ENCODE peak calls at places on chromosomes 1 and 21, in nine cellular contexts. One of them, this sample, is unnamed.

GRCh38 chr1:59687081-59687480 is 127.7 kb upstream of the HOOK1 start:
- DNase-seq in uterus: no peak
- DNase-seq in ovary: no peak
- DNase-seq in OCI-LY7: no peak
- DNase-seq in tibial nerve: no peak
- DNase-seq in CD8-positive, alpha-beta T cell: no peak
- DNase-seq in colonic mucosa: no peak
- DNase-seq in IMR-90: no peak
- DNase-seq in brain microvascular endothelial cell: no peak
- DNase-seq in this sample: no peak

GRCh38 chr1:10253755-10254154 is 43.4 kb downstream of the KIF1B start:
- DNase-seq in IMR-90: peak
- DNase-seq in colonic mucosa: no peak
- DNase-seq in tibial nerve: peak
- DNase-seq in brain microvascular endothelial cell: peak
- DNase-seq in uterus: peak
- DNase-seq in CD8-positive, alpha-beta T cell: no peak
- DNase-seq in ovary: no peak
- DNase-seq in OCI-LY7: no peak
- DNase-seq in this sample: no peak

GRCh38 chr1:33443067-33443704 is 12.3 kb upstream of the PHC2 start:
- DNase-seq in colonic mucosa: no peak
- DNase-seq in tibial nerve: no peak
- DNase-seq in brain microvascular endothelial cell: no peak
- DNase-seq in ovary: no peak
- DNase-seq in IMR-90: peak
- DNase-seq in uterus: no peak
- DNase-seq in OCI-LY7: no peak
- DNase-seq in CD8-positive, alpha-beta T cell: no peak
- DNase-seq in this sample: no peak

GRCh38 chr1:167438171-167439138 is 79.9 kb downstream of the CD247 start:
- DNase-seq in tibial nerve: no peak
- DNase-seq in ovary: no peak
- DNase-seq in uterus: no peak
- DNase-seq in brain microvascular endothelial cell: no peak
- DNase-seq in colonic mucosa: peak
- DNase-seq in OCI-LY7: no peak
- DNase-seq in CD8-positive, alpha-beta T cell: no peak
- DNase-seq in IMR-90: no peak
- DNase-seq in this sample: no peak

GRCh38 chr1:191674780-191675179 is 483.5 kb upstream of the RGS18 start:
- DNase-seq in CD8-positive, alpha-beta T cell: no peak
- DNase-seq in colonic mucosa: no peak
- DNase-seq in IMR-90: no peak
- DNase-seq in uterus: no peak
- DNase-seq in OCI-LY7: no peak
- DNase-seq in ovary: no peak
- DNase-seq in brain microvascular endothelial cell: no peak
- DNase-seq in tibial nerve: no peak
- DNase-seq in this sample: no peak

GRCh38 chr1:240342251-240342625 is 250.6 kb downstream of the FMN2 start:
- DNase-seq in IMR-90: peak
- DNase-seq in CD8-positive, alpha-beta T cell: no peak
- DNase-seq in colonic mucosa: no peak
- DNase-seq in tibial nerve: no peak
- DNase-seq in brain microvascular endothelial cell: no peak
- DNase-seq in ovary: no peak
- DNase-seq in uterus: no peak
- DNase-seq in OCI-LY7: no peak
- DNase-seq in this sample: no peak

GRCh38 chr1:91402023-91402422 is 2.6 kb downstream of the HFM1 start:
- DNase-seq in CD8-positive, alpha-beta T cell: no peak
- DNase-seq in ovary: no peak
- DNase-seq in tibial nerve: no peak
- DNase-seq in OCI-LY7: peak
- DNase-seq in IMR-90: peak
- DNase-seq in brain microvascular endothelial cell: no peak
- DNase-seq in colonic mucosa: no peak
- DNase-seq in uterus: no peak
- DNase-seq in this sample: no peak

GRCh38 chr1:92577251-92577895 is 90.6 kb upstream of the GFI1 start:
- DNase-seq in uterus: no peak
- DNase-seq in OCI-LY7: no peak
- DNase-seq in CD8-positive, alpha-beta T cell: no peak
- DNase-seq in ovary: no peak
- DNase-seq in brain microvascular endothelial cell: no peak
- DNase-seq in IMR-90: peak
- DNase-seq in colonic mucosa: no peak
- DNase-seq in tibial nerve: no peak
- DNase-seq in this sample: no peak

GRCh38 chr1:78520843-78521242 is 30.1 kb downstream of the PTGFR start:
- DNase-seq in brain microvascular endothelial cell: no peak
- DNase-seq in colonic mucosa: no peak
- DNase-seq in ovary: no peak
- DNase-seq in tibial nerve: no peak
- DNase-seq in uterus: no peak
- DNase-seq in CD8-positive, alpha-beta T cell: no peak
- DNase-seq in OCI-LY7: no peak
- DNase-seq in IMR-90: no peak
- DNase-seq in this sample: no peak

GRCh38 chr1:62142550-62142949 is 52.1 kb upstream of the L1TD1 start:
- DNase-seq in tibial nerve: no peak
- DNase-seq in OCI-LY7: no peak
- DNase-seq in IMR-90: no peak
- DNase-seq in ovary: no peak
- DNase-seq in uterus: no peak
- DNase-seq in CD8-positive, alpha-beta T cell: no peak
- DNase-seq in colonic mucosa: no peak
- DNase-seq in brain microvascular endothelial cell: no peak
- DNase-seq in this sample: no peak

GRCh38 chr1:181148636-181149035 is 60.1 kb downstream of the IER5 start:
- DNase-seq in OCI-LY7: no peak
- DNase-seq in CD8-positive, alpha-beta T cell: no peak
- DNase-seq in tibial nerve: no peak
- DNase-seq in brain microvascular endothelial cell: no peak
- DNase-seq in ovary: no peak
- DNase-seq in colonic mucosa: no peak
- DNase-seq in uterus: no peak
- DNase-seq in IMR-90: no peak
- DNase-seq in this sample: no peak

GRCh38 chr1:195697130-195697529 is 911.1 kb downstream of the KCNT2 start:
- DNase-seq in ovary: no peak
- DNase-seq in OCI-LY7: no peak
- DNase-seq in IMR-90: no peak
- DNase-seq in colonic mucosa: no peak
- DNase-seq in uterus: no peak
- DNase-seq in CD8-positive, alpha-beta T cell: no peak
- DNase-seq in tibial nerve: no peak
- DNase-seq in brain microvascular endothelial cell: no peak
- DNase-seq in this sample: no peak

GRCh38 chr1:232377494-232377770 is 252.5 kb downstream of the SIPA1L2 start:
- DNase-seq in IMR-90: peak
- DNase-seq in OCI-LY7: no peak
- DNase-seq in colonic mucosa: peak
- DNase-seq in brain microvascular endothelial cell: peak
- DNase-seq in CD8-positive, alpha-beta T cell: no peak
- DNase-seq in uterus: peak
- DNase-seq in ovary: no peak
- DNase-seq in tibial nerve: no peak
- DNase-seq in this sample: no peak

GRCh38 chr1:40363721-40364120 is 9.8 kb upstream of the SMAP2 start:
- DNase-seq in colonic mucosa: no peak
- DNase-seq in IMR-90: no peak
- DNase-seq in uterus: no peak
- DNase-seq in OCI-LY7: peak
- DNase-seq in tibial nerve: no peak
- DNase-seq in CD8-positive, alpha-beta T cell: no peak
- DNase-seq in brain microvascular endothelial cell: no peak
- DNase-seq in ovary: no peak
- DNase-seq in this sample: no peak

GRCh38 chr21:45989355-45990048 is 7.9 kb downstream of the COL6A1 start:
- DNase-seq in uterus: peak
- DNase-seq in ovary: peak
- DNase-seq in CD8-positive, alpha-beta T cell: no peak
- DNase-seq in colonic mucosa: no peak
- DNase-seq in IMR-90: no peak
- DNase-seq in OCI-LY7: no peak
- DNase-seq in tibial nerve: no peak
- DNase-seq in brain microvascular endothelial cell: no peak
- DNase-seq in this sample: no peak

GRCh38 chr1:246280551-246280950 is 226.5 kb downstream of the SMYD3 start:
- DNase-seq in OCI-LY7: no peak
- DNase-seq in CD8-positive, alpha-beta T cell: no peak
- DNase-seq in brain microvascular endothelial cell: peak
- DNase-seq in ovary: no peak
- DNase-seq in IMR-90: peak
- DNase-seq in colonic mucosa: no peak
- DNase-seq in uterus: no peak
- DNase-seq in tibial nerve: no peak
- DNase-seq in this sample: no peak
- TF ChIP-seq CTCF in OCI-LY7: peak
- TF ChIP-seq CTCF in CD8-positive, alpha-beta T cell: no peak
- TF ChIP-seq CTCF in brain microvascular endothelial cell: peak
- TF ChIP-seq CTCF in ovary: no peak
- TF ChIP-seq CTCF in IMR-90: peak
- TF ChIP-seq CTCF in colonic mucosa: no peak
- TF ChIP-seq CTCF in uterus: no peak
- TF ChIP-seq CTCF in tibial nerve: no peak
- TF ChIP-seq CTCF in this sample: no peak

GRCh38 chr1:15843826-15844572 is 3.5 kb upstream of the SPEN start:
- DNase-seq in ovary: no peak
- DNase-seq in CD8-positive, alpha-beta T cell: no peak
- DNase-seq in uterus: no peak
- DNase-seq in brain microvascular endothelial cell: no peak
- DNase-seq in tibial nerve: no peak
- DNase-seq in colonic mucosa: no peak
- DNase-seq in OCI-LY7: peak
- DNase-seq in IMR-90: no peak
- DNase-seq in this sample: no peak
- H3K27ac ChIP-seq in ovary: no peak
- H3K27ac ChIP-seq in CD8-positive, alpha-beta T cell: no peak
- H3K27ac ChIP-seq in uterus: no peak
- H3K27ac ChIP-seq in brain microvascular endothelial cell: no peak
- H3K27ac ChIP-seq in tibial nerve: no peak
- H3K27ac ChIP-seq in colonic mucosa: no peak
- H3K27ac ChIP-seq in OCI-LY7: peak
- H3K27ac ChIP-seq in IMR-90: no peak
- H3K27ac ChIP-seq in this sample: no peak

GRCh38 chr1:21815724-21816311 is 3.8 kb downstream of the LDLRAD2 start:
- DNase-seq in brain microvascular endothelial cell: no peak
- DNase-seq in uterus: no peak
- DNase-seq in colonic mucosa: no peak
- DNase-seq in CD8-positive, alpha-beta T cell: no peak
- DNase-seq in ovary: no peak
- DNase-seq in tibial nerve: no peak
- DNase-seq in IMR-90: peak
- DNase-seq in OCI-LY7: peak
- DNase-seq in this sample: no peak

GRCh38 chr1:21813542-21813941 is 1.5 kb downstream of the LDLRAD2 start:
- DNase-seq in brain microvascular endothelial cell: no peak
- DNase-seq in OCI-LY7: no peak
- DNase-seq in colonic mucosa: no peak
- DNase-seq in tibial nerve: no peak
- DNase-seq in ovary: no peak
- DNase-seq in CD8-positive, alpha-beta T cell: no peak
- DNase-seq in uterus: no peak
- DNase-seq in IMR-90: no peak
- DNase-seq in this sample: no peak

GRCh38 chr1:21814241-21814918 is 2.3 kb downstream of the LDLRAD2 start:
- DNase-seq in IMR-90: no peak
- DNase-seq in OCI-LY7: peak
- DNase-seq in ovary: no peak
- DNase-seq in colonic mucosa: no peak
- DNase-seq in brain microvascular endothelial cell: no peak
- DNase-seq in CD8-positive, alpha-beta T cell: peak
- DNase-seq in uterus: no peak
- DNase-seq in tibial nerve: no peak
- DNase-seq in this sample: peak

GRCh38 chr1:21814981-21815583 is 3.0 kb downstream of the LDLRAD2 start:
- DNase-seq in uterus: no peak
- DNase-seq in OCI-LY7: no peak
- DNase-seq in tibial nerve: no peak
- DNase-seq in ovary: no peak
- DNase-seq in brain microvascular endothelial cell: no peak
- DNase-seq in CD8-positive, alpha-beta T cell: no peak
- DNase-seq in colonic mucosa: no peak
- DNase-seq in IMR-90: no peak
- DNase-seq in this sample: no peak

DNA sequence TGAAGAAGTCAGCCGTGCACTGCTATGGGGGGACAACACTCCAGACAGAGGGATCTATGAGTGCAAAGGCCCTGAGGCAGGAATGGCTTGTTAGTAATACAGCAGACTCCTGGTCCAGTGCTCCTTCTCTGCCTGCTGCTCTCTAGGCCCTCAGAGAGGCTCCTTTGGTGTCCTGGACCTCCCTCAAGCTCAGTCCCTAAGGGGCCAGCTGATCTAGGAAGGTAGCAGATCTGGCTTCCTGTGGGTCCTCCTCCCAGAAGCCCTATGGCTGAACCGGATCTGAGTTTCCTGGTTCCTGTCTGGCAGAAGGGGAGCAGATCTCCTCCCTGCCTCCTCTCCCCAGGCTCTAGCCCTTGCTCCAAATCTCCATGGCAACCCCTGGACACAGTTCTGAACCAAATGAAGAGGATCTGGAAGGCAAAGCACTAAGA is at the start of gene LDLRAD2:
- DNase-seq in brain microvascular endothelial cell: no peak
- DNase-seq in ovary: no peak
- DNase-seq in OCI-LY7: no peak
- DNase-seq in colonic mucosa: no peak
- DNase-seq in CD8-positive, alpha-beta T cell: no peak
- DNase-seq in uterus: no peak
- DNase-seq in IMR-90: no peak
- DNase-seq in tibial nerve: no peak
- DNase-seq in this sample: no peak
- TF ChIP-seq CTCF in brain microvascular endothelial cell: no peak
- TF ChIP-seq CTCF in ovary: no peak
- TF ChIP-seq CTCF in OCI-LY7: no peak
- TF ChIP-seq CTCF in colonic mucosa: no peak
- TF ChIP-seq CTCF in CD8-positive, alpha-beta T cell: no peak
- TF ChIP-seq CTCF in uterus: no peak
- TF ChIP-seq CTCF in IMR-90: no peak
- TF ChIP-seq CTCF in tibial nerve: no peak
- TF ChIP-seq CTCF in this sample: no peak

GRCh38 chr1:2190491-2190976 is 4.0 kb downstream of the FAAP20 start:
- DNase-seq in ovary: peak
- DNase-seq in brain microvascular endothelial cell: no peak
- DNase-seq in IMR-90: no peak
- DNase-seq in OCI-LY7: no peak
- DNase-seq in CD8-positive, alpha-beta T cell: no peak
- DNase-seq in uterus: peak
- DNase-seq in tibial nerve: no peak
- DNase-seq in colonic mucosa: peak
- DNase-seq in this sample: no peak
- H3K27ac ChIP-seq in ovary: peak
- H3K27ac ChIP-seq in brain microvascular endothelial cell: peak
- H3K27ac ChIP-seq in IMR-90: peak
- H3K27ac ChIP-seq in OCI-LY7: no peak
- H3K27ac ChIP-seq in CD8-positive, alpha-beta T cell: no peak
- H3K27ac ChIP-seq in uterus: peak
- H3K27ac ChIP-seq in tibial nerve: peak
- H3K27ac ChIP-seq in colonic mucosa: peak
- H3K27ac ChIP-seq in this sample: no peak

GRCh38 chr1:19974822-19975416 is 4.5 kb downstream of the PLA2G2A start:
- DNase-seq in tibial nerve: no peak
- DNase-seq in brain microvascular endothelial cell: peak
- DNase-seq in colonic mucosa: peak
- DNase-seq in ovary: peak
- DNase-seq in CD8-positive, alpha-beta T cell: no peak
- DNase-seq in uterus: no peak
- DNase-seq in OCI-LY7: peak
- DNase-seq in IMR-90: peak
- DNase-seq in this sample: no peak
- TF ChIP-seq CTCF in tibial nerve: peak
- TF ChIP-seq CTCF in brain microvascular endothelial cell: peak
- TF ChIP-seq CTCF in colonic mucosa: peak
- TF ChIP-seq CTCF in ovary: peak
- TF ChIP-seq CTCF in CD8-positive, alpha-beta T cell: no peak
- TF ChIP-seq CTCF in uterus: peak
- TF ChIP-seq CTCF in OCI-LY7: peak
- TF ChIP-seq CTCF in IMR-90: peak
- TF ChIP-seq CTCF in this sample: no peak